ENCODE peak calls at places on chromosome 11, in four cellular contexts. Q is lung, W is left ventricle myocardium inferior, A is astrocyte of the spinal cord. I is an unnamed sample.

GRCh38 chr11:30917859-30918478 is 331.8 kb upstream of the MPPED2 start:
- DNase-seq in Q (no peak), W (no peak), A (peak), I (peak)

GRCh38 chr11:724063-724732 is 18.2 kb downstream of the EPS8L2 start:
- DNase-seq in Q (no peak), W (no peak), A (no peak), I (no peak)

GRCh38 chr11:45159781-45160365 is 13.4 kb downstream of the PRDM11 start:
- DNase-seq in Q (no peak), W (no peak), A (no peak), I (no peak)

GRCh38 chr11:111526501-111526900 is 11.9 kb downstream of the HOATZ start:
- DNase-seq in Q (no peak), W (no peak), A (peak), I (no peak)

GRCh38 chr11:30617762-30618161 is 31.6 kb upstream of the MPPED2 start:
- DNase-seq in Q (no peak), W (no peak), A (no peak), I (no peak)

GRCh38 chr11:83823461-83824025 is 537.4 kb upstream of the CCDC90B start:
- DNase-seq in Q (no peak), W (no peak), A (peak), I (no peak)

GRCh38 chr11:15607361-15608036 is 492.8 kb downstream of the INSC start:
- DNase-seq in Q (no peak), W (no peak), A (no peak), I (no peak)

GRCh38 chr11:34451053-34451452 is 12.3 kb downstream of the CAT start:
- DNase-seq in Q (no peak), W (no peak), A (no peak), I (no peak)

GRCh38 chr11:24437123-24437522 is 59.7 kb upstream of the LUZP2 start:
- DNase-seq in Q (no peak), W (no peak), A (no peak), I (no peak)

GRCh38 chr11:115618428-115618827 is 114.2 kb upstream of the CADM1 start:
- DNase-seq in Q (no peak), W (no peak), A (no peak), I (no peak)

GRCh38 chr11:109983358-109983757 is 109.8 kb upstream of the ZC3H12C start:
- DNase-seq in Q (no peak), W (no peak), A (no peak), I (no peak)

GRCh38 chr11:6705905-6706535 is 22.9 kb upstream of the MRPL17 start:
- DNase-seq in Q (no peak), W (no peak), A (peak), I (no peak)

GRCh38 chr11:59195596-59195995 is 17.1 kb downstream of the MPEG1 start:
- DNase-seq in Q (no peak), W (no peak), A (no peak), I (no peak)

DNA sequence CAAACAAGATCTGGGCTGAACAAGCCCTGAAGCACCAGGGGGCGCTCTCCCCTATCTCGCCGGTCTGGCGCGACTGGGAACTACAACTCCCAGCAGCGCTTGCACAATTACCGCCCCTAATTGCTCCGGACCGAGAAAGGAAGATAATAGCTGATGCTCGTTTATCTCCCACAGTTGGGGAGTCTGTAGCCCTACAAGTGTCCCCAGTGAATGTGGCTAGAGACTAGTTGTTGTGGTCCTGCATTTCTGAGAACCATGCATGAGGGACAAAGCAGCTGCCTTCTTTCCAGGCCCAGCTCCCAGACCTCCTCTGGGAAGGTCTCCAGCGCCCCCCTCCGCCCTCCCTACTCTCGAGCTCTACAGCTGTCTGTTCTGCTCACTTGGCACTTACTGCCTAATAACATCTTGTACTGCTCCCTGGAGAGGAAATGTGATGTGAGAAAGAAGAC is 34.4 kb downstream of the NRXN2 start:
- DNase-seq in Q (peak), W (peak), A (peak), I (peak)
- H3K4me3 ChIP-seq in Q (no peak), W (peak), A (peak), I (no peak)

GRCh38 chr11:119262668-119263351 is 54.1 kb downstream of the MCAM start:
- DNase-seq in Q (no peak), W (no peak), A (peak), I (no peak)
- TF ChIP-seq CTCF in Q (no peak), W (peak), A (no peak), I (no peak)

GRCh38 chr11:9003573-9004309 is at the start of gene NRIP3:
- DNase-seq in Q (peak), W (peak), A (peak), I (no peak)
- H3K4me3 ChIP-seq in Q (peak), W (peak), A (peak), I (no peak)

DNA sequence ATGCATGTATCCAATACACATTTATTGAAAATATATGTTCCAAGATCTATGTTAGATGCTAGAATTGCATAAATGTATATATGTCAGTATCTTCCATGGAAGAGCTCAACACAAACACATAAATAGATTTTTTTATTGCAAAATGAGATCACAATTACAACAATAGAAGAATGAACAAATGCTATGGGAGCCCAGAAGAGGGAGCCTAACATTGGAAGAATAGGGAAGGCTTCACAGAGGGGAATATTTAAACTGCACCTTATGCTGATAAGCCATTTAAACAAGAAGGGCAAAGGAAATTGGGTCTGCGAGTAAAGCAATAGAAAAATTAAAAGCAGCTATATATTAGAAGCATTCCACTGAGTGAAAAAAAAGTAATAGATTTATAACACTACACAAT is 96.1 kb upstream of the LRRC55 start:
- DNase-seq in Q (no peak), W (no peak), A (no peak), I (no peak)
- TF ChIP-seq CTCF in Q (no peak), W (peak), A (peak), I (peak)

DNA sequence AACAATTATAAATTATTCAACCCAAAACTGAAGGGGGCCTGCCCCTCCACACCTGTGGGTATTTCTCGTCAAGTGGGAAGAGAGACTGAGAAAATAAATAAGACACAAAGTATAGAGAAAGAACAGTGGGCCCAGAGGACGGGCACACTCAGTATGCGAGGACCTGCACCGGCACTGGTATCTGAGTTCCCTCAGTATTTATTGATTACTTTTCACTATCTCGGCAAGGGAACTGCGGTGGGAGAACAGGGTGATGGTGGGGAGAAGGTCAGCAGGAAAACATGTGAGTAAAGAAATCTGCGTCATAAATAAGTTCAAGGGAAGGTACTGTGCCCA is 3.2 kb downstream of the C11orf54 start:
- DNase-seq in Q (no peak), W (no peak), A (no peak), I (no peak)
- H3K4me3 ChIP-seq in Q (no peak), W (peak), A (no peak), I (no peak)

GRCh38 chr11:82229346-82229745 is 504.3 kb downstream of the FAM181B start:
- DNase-seq in Q (no peak), W (no peak), A (peak), I (no peak)
- TF ChIP-seq CTCF in Q (no peak), W (no peak), A (peak), I (peak)